ENCODE peak calls at places on chromosome 18, in seven cellular contexts. W is HL-60; T is CD8-positive, alpha-beta T cell; O is IMR-90; H is left ventricle myocardium inferior; E is A549; I is BE2C. D is an unnamed sample.
A peak's percentile ranks its signal among the peaks of the same experiment; 100 is the strongest.

GRCh38 chr18:5628512-5629255 is 84.9 kb upstream of the EPB41L3 start:
- DNase-seq in O (peak; percentile 17), H (peak; percentile 41), W (no peak), T (no peak), E (no peak), I (peak; percentile 1), D (peak; percentile 54)

GRCh38 chr18:70036168-70036567 is 88.5 kb upstream of the CD226 start:
- DNase-seq in H (no peak), O (no peak), T (no peak), W (no peak), E (no peak), I (no peak), D (no peak)

GRCh38 chr18:31516432-31516831 is 18.5 kb downstream of the DSG2 start:
- DNase-seq in E (no peak), O (no peak), H (no peak), T (no peak), I (no peak), W (no peak), D (no peak)

GRCh38 chr18:49786019-49786720 is 27.2 kb downstream of the ACAA2 start:
- DNase-seq in E (no peak), T (no peak), W (no peak), I (no peak), O (no peak), H (no peak), D (no peak)

GRCh38 chr18:44758821-44759624 is 78.3 kb downstream of the SETBP1 start:
- DNase-seq in W (no peak), H (no peak), I (no peak), E (no peak), T (no peak), O (no peak), D (no peak)

GRCh38 chr18:54023471-54023870 is 201.0 kb downstream of the MBD2 start:
- DNase-seq in O (no peak), E (no peak), W (no peak), H (no peak), T (no peak), I (no peak), D (no peak)

GRCh38 chr18:50097702-50098101 is 97.2 kb downstream of the MYO5B start:
- DNase-seq in I (no peak), E (no peak), W (no peak), O (no peak), H (no peak), T (no peak), D (no peak)

GRCh38 chr18:48409591-48410094 is 460 bp upstream of the ZBTB7C start:
- DNase-seq in E (no peak), H (peak; percentile 54), T (no peak), W (no peak), I (peak; percentile 19), O (no peak), D (peak; percentile 53)

GRCh38 chr18:62928316-62928715 is 213.0 kb downstream of the PHLPP1 start:
- DNase-seq in I (no peak), H (no peak), E (no peak), T (no peak), W (no peak), O (peak; percentile 33), D (no peak)

GRCh38 chr18:78102135-78102534 is 852.5 kb downstream of the GALR1 start:
- DNase-seq in H (no peak), W (no peak), E (no peak), T (no peak), O (no peak), I (no peak), D (no peak)

GRCh38 chr18:26487437-26487836 is 60.9 kb downstream of the KCTD1 start:
- DNase-seq in T (no peak), O (no peak), W (no peak), E (peak; percentile 51), I (no peak), H (no peak), D (no peak)

GRCh38 chr18:6479699-6480098 is 65.0 kb upstream of the L3MBTL4 start:
- DNase-seq in T (no peak), H (no peak), E (no peak), I (no peak), W (no peak), O (no peak), D (no peak)

GRCh38 chr18:6406910-6407470 is 7.7 kb downstream of the L3MBTL4 start:
- DNase-seq in I (no peak), W (no peak), T (no peak), E (no peak), O (no peak), H (no peak), D (no peak)

GRCh38 chr18:31497711-31498449 is at the start of gene DSG2:
- DNase-seq in O (no peak), W (no peak), H (peak; percentile 76), E (peak; percentile 54), I (peak; percentile 8), T (no peak), D (peak; percentile 92)

GRCh38 chr18:68837665-68838390 is 39.9 kb downstream of the CCDC102B start:
- DNase-seq in O (peak; percentile 77), W (no peak), I (no peak), E (no peak), T (no peak), H (no peak), D (no peak)

GRCh38 chr18:50196261-50196660 is 1.3 kb upstream of the MYO5B start:
- DNase-seq in I (no peak), W (no peak), H (no peak), O (no peak), T (no peak), E (no peak), D (no peak)

GRCh38 chr18:56873441-56874140 is 222.4 kb downstream of the WDR7 start:
- DNase-seq in H (no peak), I (no peak), E (no peak), T (no peak), O (no peak), W (no peak), D (no peak)

GRCh38 chr18:59921384-59921891 is 21.6 kb downstream of the PMAIP1 start:
- DNase-seq in I (no peak), O (no peak), E (no peak), W (no peak), H (no peak), T (no peak), D (no peak)

GRCh38 chr18:22165603-22166069 is 3.8 kb upstream of the GATA6 start:
- DNase-seq in I (no peak), O (no peak), H (no peak), E (no peak), W (no peak), T (no peak), D (no peak)

GRCh38 chr18:21163647-21164625 is 52.3 kb upstream of the ROCK1 start:
- DNase-seq in I (no peak), H (no peak), W (peak; percentile 98), O (peak; percentile 93), E (no peak), T (no peak), D (no peak)

GRCh38 chr18:34224423-34225217 is at the start of gene NOL4:
- DNase-seq in I (peak; percentile 89), W (no peak), E (no peak), H (no peak), T (no peak), O (no peak), D (peak; percentile 40)
- TF ChIP-seq CTCF in I (peak; percentile 57), W (no peak), E (no peak), H (peak; percentile 41), T (no peak), O (no peak), D (peak; percentile 36)

DNA sequence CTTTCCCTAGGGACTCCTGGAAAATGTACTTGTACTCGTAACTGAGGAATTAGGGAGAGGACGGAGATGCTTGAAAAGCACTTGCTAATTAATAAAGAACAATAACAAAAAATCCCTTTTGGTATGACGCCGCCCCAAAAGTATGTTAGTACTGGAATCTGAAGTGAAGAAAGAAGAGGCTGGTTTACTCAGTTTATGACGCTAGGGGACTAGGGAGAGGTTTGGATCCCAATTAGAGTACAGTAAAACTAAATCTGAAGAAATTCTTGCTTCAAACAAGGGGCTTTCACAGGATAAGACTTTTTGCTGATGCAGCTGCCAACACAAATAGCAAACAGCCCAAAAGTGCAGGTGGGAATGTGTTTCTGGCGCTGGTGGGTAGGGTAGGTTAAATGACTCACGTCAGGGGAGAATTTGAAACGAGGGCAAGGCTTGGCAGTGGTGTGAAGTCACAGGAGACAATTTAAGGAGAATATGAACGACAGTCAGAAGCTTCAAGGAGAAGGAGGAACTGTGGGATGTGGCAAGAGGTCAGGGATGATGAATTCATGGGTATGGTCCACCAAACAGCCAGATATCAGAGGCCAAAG is 1.2 kb upstream of the ZNF396 start:
- DNase-seq in O (peak; percentile 12), H (no peak), I (no peak), T (no peak), W (no peak), E (no peak), D (no peak)
- TF ChIP-seq CTCF in O (no peak), H (no peak), I (no peak), T (no peak), W (no peak), E (no peak), D (no peak)

DNA sequence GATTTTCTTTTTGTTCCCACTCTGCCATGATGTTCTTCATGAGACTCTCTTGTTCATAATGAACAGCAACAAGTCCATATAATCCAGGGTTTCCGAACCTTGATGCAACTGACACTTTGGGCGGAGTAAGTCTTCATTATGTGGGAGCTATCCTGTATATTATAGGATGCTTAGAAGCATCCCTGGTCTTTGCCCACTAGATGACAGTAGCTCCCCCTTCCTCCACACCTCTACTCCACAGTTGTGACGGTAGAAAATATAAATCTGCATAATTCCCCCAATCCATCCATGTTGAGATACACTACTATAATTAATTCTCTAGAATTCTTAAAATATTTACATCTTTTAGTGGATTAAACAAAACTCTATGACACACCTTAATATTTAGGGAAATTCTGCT is 482.2 kb upstream of the CELF4 start:
- DNase-seq in E (no peak), W (no peak), I (no peak), O (no peak), H (no peak), T (no peak), D (no peak)
- TF ChIP-seq CTCF in E (no peak), W (no peak), I (peak; percentile 12), O (no peak), H (no peak), T (no peak), D (no peak)

DNA sequence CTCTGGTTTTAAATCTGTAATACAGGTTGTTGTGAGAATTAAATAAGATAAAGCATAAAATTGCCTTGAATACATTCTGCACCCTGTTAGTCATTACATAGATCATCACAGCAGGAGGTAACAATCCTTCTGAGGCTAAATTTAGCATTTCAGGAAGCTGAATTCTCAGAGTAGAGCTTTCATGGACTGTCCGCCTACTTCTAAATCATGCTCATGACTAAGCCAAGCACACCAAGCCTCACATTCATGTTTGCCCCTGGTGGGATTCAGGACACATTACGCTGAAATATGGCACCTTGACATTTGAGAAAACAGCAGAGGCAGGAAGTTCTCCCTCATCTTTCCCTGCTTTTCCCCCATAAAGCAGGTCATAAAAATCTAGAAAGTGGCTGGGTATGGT is 16.6 kb upstream of the PIK3C3 start:
- DNase-seq in O (peak; percentile 97), H (no peak), I (no peak), T (no peak), E (no peak), W (no peak), D (no peak)
- TF ChIP-seq CTCF in O (peak; percentile 32), H (no peak), I (no peak), T (no peak), E (no peak), W (no peak), D (no peak)

GRCh38 chr18:9951022-9951859 is 37.4 kb downstream of the VAPA start:
- DNase-seq in O (peak; percentile 79), T (no peak), W (no peak), E (peak; percentile 25), I (peak; percentile 42), H (no peak), D (no peak)
- TF ChIP-seq CTCF in O (peak; percentile 70), T (peak; percentile 35), W (peak; percentile 90), E (peak; percentile 58), I (peak; percentile 72), H (peak; percentile 67), D (peak; percentile 41)

D was measured in right lobe of liver.